ENCODE peak calls at places on chromosomes 3 and 15, in nine cellular contexts. B is HCT116; P is esophagus mucosa; I is mucosa of descending colon; S is heart left ventricle; A is Right ventricle myocardium superior; T is left ventricle myocardium superior; J is activated T-cell treated with anti-CD3 and anti-CD28 coated beads, Interleukin-2, amount 50 U/mL, for 4 hours; O is A549. W is an unnamed sample.
A peak's percentile ranks its signal among the peaks of the same experiment; 100 is the strongest.

GRCh38 chr3:13556214-13556613 is 7.3 kb downstream of the FBLN2 start:
- ATAC-seq in T (peak; percentile 3), S (no peak), B (no peak), O (no peak), J (no peak), P (no peak), I (no peak), A (no peak), W (no peak)

GRCh38 chr3:46811615-46812236 is 51.5 kb downstream of the MYL3 start:
- ATAC-seq in P (no peak), B (no peak), I (peak; percentile 35), J (no peak), A (peak; percentile 8), S (peak; percentile 11), O (peak; percentile 48), T (peak; percentile 43), W (no peak)

GRCh38 chr3:27352047-27352446 is 17.1 kb downstream of the NEK10 start:
- ATAC-seq in A (no peak), O (no peak), I (no peak), P (no peak), S (no peak), B (no peak), J (no peak), T (no peak), W (no peak)

GRCh38 chr3:114393367-114394072 is 99.7 kb downstream of the TIGIT start:
- ATAC-seq in O (no peak), S (no peak), T (peak; percentile 73), J (peak; percentile 43), A (peak; percentile 64), I (no peak), B (no peak), P (no peak), W (no peak)

GRCh38 chr3:117637666-117638065 is 928.1 kb downstream of the TUSC7 start:
- ATAC-seq in S (no peak), O (no peak), B (no peak), I (no peak), P (no peak), T (no peak), J (no peak), A (no peak), W (no peak)

GRCh38 chr3:40073310-40074007 is 236.0 kb upstream of the EIF1B start:
- ATAC-seq in A (no peak), S (no peak), O (no peak), I (no peak), P (no peak), T (no peak), B (peak; percentile 82), J (no peak), W (peak; percentile 34)

GRCh38 chr3:139756529-139757103 is 78.8 kb upstream of the NMNAT3 start:
- ATAC-seq in I (no peak), P (no peak), A (no peak), B (no peak), S (no peak), J (no peak), O (no peak), T (no peak), W (no peak)

GRCh38 chr3:127768346-127769008 is 53.8 kb downstream of the MGLL start:
- ATAC-seq in B (peak; percentile 84), O (peak; percentile 80), T (peak; percentile 70), S (no peak), I (peak; percentile 57), J (no peak), A (peak; percentile 67), P (peak; percentile 86), W (no peak)

GRCh38 chr3:131972550-131972949 is 62.3 kb downstream of the CPNE4 start:
- ATAC-seq in J (no peak), S (no peak), B (no peak), A (no peak), O (no peak), I (no peak), T (no peak), P (no peak), W (no peak)

GRCh38 chr3:72481542-72481941 is 366.7 kb downstream of the SHQ1 start:
- ATAC-seq in J (peak; percentile 50), O (no peak), A (no peak), I (no peak), T (no peak), B (no peak), S (no peak), P (no peak), W (peak; percentile 62)

GRCh38 chr3:96101013-96101412 is 713.4 kb upstream of the EPHA6 start:
- ATAC-seq in I (no peak), S (no peak), P (no peak), B (no peak), T (no peak), O (no peak), J (no peak), A (no peak), W (no peak)

GRCh38 chr3:170044795-170045244 is 7.0 kb downstream of the GPR160 start:
- ATAC-seq in A (no peak), P (peak; percentile 31), S (no peak), B (no peak), O (no peak), J (no peak), I (peak; percentile 32), T (peak; percentile 18), W (peak; percentile 90)

GRCh38 chr15:27082019-27082418 is 111.0 kb downstream of the GABRG3 start:
- ATAC-seq in J (no peak), S (no peak), I (no peak), A (no peak), B (no peak), O (no peak), P (no peak), T (no peak), W (no peak)

GRCh38 chr3:126537116-126537729 is 13.3 kb downstream of the CHST13 start:
- ATAC-seq in O (no peak), B (no peak), I (peak; percentile 12), J (no peak), P (no peak), T (no peak), S (no peak), A (no peak), W (peak; percentile 13)

GRCh38 chr3:77460326-77460725 is 420.4 kb downstream of the ROBO2 start:
- ATAC-seq in I (no peak), J (no peak), P (no peak), A (no peak), S (no peak), B (no peak), T (no peak), O (no peak), W (no peak)

GRCh38 chr3:119579366-119580147 is at the start of gene ADPRH:
- ATAC-seq in I (peak; percentile 94), P (peak; percentile 93), S (peak; percentile 88), T (peak; percentile 95), J (peak; percentile 78), A (peak; percentile 96), B (peak; percentile 92), O (peak; percentile 98), W (peak; percentile 91)

GRCh38 chr3:179503152-179503551 is 51.9 kb upstream of the GNB4 start:
- ATAC-seq in B (no peak), P (no peak), A (no peak), T (no peak), O (no peak), S (no peak), I (no peak), J (no peak), W (no peak)

GRCh38 chr3:50356553-50356952 is 2.8 kb downstream of the TMEM115 start:
- ATAC-seq in A (peak; percentile 9), J (no peak), I (peak; percentile 67), P (no peak), O (no peak), S (peak; percentile 12), B (no peak), T (peak; percentile 13), W (no peak)

GRCh38 chr15:77144492-77145070 is 73.7 kb upstream of the TSPAN3 start:
- ATAC-seq in O (no peak), S (peak; percentile 32), A (no peak), B (no peak), J (no peak), T (peak; percentile 64), P (no peak), I (no peak), W (no peak)

GRCh38 chr3:105715372-105715771 is 153.4 kb downstream of the CBLB start:
- ATAC-seq in A (no peak), P (no peak), J (no peak), S (no peak), T (no peak), B (no peak), O (no peak), I (no peak), W (no peak)

GRCh38 chr3:25618043-25618442 is 46.7 kb downstream of the TOP2B start:
- ATAC-seq in J (no peak), I (peak; percentile 56), A (no peak), T (no peak), S (no peak), O (no peak), B (no peak), P (no peak), W (no peak)

GRCh38 chr15:78037328-78037727 is 40.2 kb downstream of the TBC1D2B start:
- ATAC-seq in T (no peak), I (no peak), A (no peak), P (no peak), O (no peak), J (no peak), B (no peak), S (no peak), W (no peak)

GRCh38 chr3:146524961-146525360 is 19.4 kb downstream of the PLSCR1 start:
- ATAC-seq in T (no peak), A (no peak), J (no peak), S (no peak), P (no peak), O (peak; percentile 73), I (no peak), B (no peak), W (no peak)

GRCh38 chr3:169367016-169367415 is 296.5 kb downstream of the MECOM start:
- ATAC-seq in I (no peak), S (no peak), A (no peak), O (no peak), T (no peak), J (no peak), P (no peak), B (no peak), W (no peak)

GRCh38 chr15:20357139-20358065 is 184.2 kb downstream of the GOLGA6L6 start:
- ATAC-seq in B (no peak), J (peak; percentile 11), S (peak; percentile 4), I (peak; percentile 13), P (peak; percentile 8), T (peak; percentile 11), O (peak; percentile 12), A (peak; percentile 18), W (peak; percentile 40)

GRCh38 chr15:62989366-62990055 is 53.0 kb upstream of the TPM1 start:
- ATAC-seq in I (peak; percentile 30), A (no peak), S (no peak), J (no peak), O (peak; percentile 49), T (no peak), P (no peak), B (no peak), W (no peak)

GRCh38 chr15:37122703-37123102 is 22.4 kb upstream of the MEIS2 start:
- ATAC-seq in A (peak; percentile 77), O (no peak), S (no peak), J (no peak), B (no peak), P (no peak), I (no peak), T (peak; percentile 70), W (no peak)

GRCh38 chr15:30063829-30064559 is 18.8 kb upstream of the GOLGA8J start:
- ATAC-seq in B (no peak), A (peak; percentile 73), P (no peak), S (no peak), J (no peak), T (peak; percentile 61), O (no peak), I (no peak), W (no peak)

GRCh38 chr15:55685292-55685691 is 57.7 kb downstream of the PRTG start:
- ATAC-seq in O (no peak), S (no peak), P (no peak), J (no peak), B (no peak), T (no peak), I (no peak), A (no peak), W (no peak)

GRCh38 chr3:16090013-16090412 is 84.5 kb upstream of the GALNT15 start:
- ATAC-seq in J (no peak), O (peak; percentile 79), B (no peak), P (peak; percentile 62), S (no peak), A (no peak), I (peak; percentile 22), T (no peak), W (no peak)

GRCh38 chr3:194320100-194320499 is 31.0 kb downstream of the CPN2 start:
- ATAC-seq in J (no peak), B (no peak), A (no peak), S (no peak), P (no peak), I (no peak), T (no peak), O (no peak), W (no peak)